ENCODE peak calls at places on chromosomes 3 and 15, in five cellular contexts. J is choroid plexus epithelial cell, S is AG04450, Q is sigmoid colon, T is IMR-90. M is an unnamed sample.

GRCh38 chr15:70775160-70775559 is 11.8 kb upstream of the UACA start:
- DNase-seq in J (peak), T (peak), S (no peak), Q (no peak), M (no peak)

GRCh38 chr3:149934524-149934923 is 36.2 kb downstream of the PFN2 start:
- DNase-seq in Q (peak), J (peak), T (peak), S (peak), M (peak)

GRCh38 chr3:46715507-46716175 is 2.0 kb downstream of the PRSS50 start:
- DNase-seq in J (no peak), Q (peak), S (no peak), T (no peak), M (no peak)

GRCh38 chr3:155097009-155097349 is 16.9 kb downstream of the MME start:
- DNase-seq in S (no peak), J (no peak), Q (no peak), T (no peak), M (no peak)

GRCh38 chr3:189507856-189508255 is 123.3 kb upstream of the TP63 start:
- DNase-seq in S (no peak), Q (no peak), J (no peak), T (no peak), M (no peak)

GRCh38 chr15:61115679-61116078 is 113.4 kb downstream of the RORA start:
- DNase-seq in T (peak), S (no peak), J (no peak), Q (no peak), M (no peak)

GRCh38 chr3:178291971-178292370 is 244.3 kb upstream of the KCNMB2 start:
- DNase-seq in J (no peak), Q (no peak), S (no peak), T (no peak), M (peak)

GRCh38 chr3:66080167-66080566 is 41.4 kb upstream of the MAGI1 start:
- DNase-seq in S (no peak), Q (no peak), T (no peak), J (no peak), M (no peak)

GRCh38 chr15:74489518-74490338 is 28.8 kb upstream of the UBL7 start:
- DNase-seq in S (no peak), T (peak), Q (no peak), J (peak), M (peak)

GRCh38 chr3:161548301-161548700 is 51.7 kb downstream of the OTOL1 start:
- DNase-seq in S (no peak), J (peak), T (no peak), Q (no peak), M (no peak)

GRCh38 chr15:79431636-79432344 is at the start of gene MINAR1:
- DNase-seq in T (peak), J (peak), S (no peak), Q (no peak), M (peak)

GRCh38 chr3:39388741-39389248 is 5.6 kb downstream of the SLC25A38 start:
- DNase-seq in Q (no peak), J (no peak), T (no peak), S (no peak), M (peak)

GRCh38 chr15:77537006-77537405 is 95.7 kb downstream of the LINGO1 start:
- DNase-seq in Q (peak), T (no peak), S (no peak), J (no peak), M (no peak)

GRCh38 chr3:31165399-31165860 is 271.0 kb upstream of the GADL1 start:
- DNase-seq in J (peak), T (peak), S (no peak), Q (no peak), M (no peak)

GRCh38 chr3:47083786-47084185 is 80.1 kb downstream of the SETD2 start:
- DNase-seq in T (no peak), Q (no peak), J (no peak), S (no peak), M (no peak)

GRCh38 chr3:116835658-116836057 is 126.1 kb downstream of the TUSC7 start:
- DNase-seq in Q (no peak), S (no peak), T (no peak), J (no peak), M (no peak)

GRCh38 chr3:25849641-25850040 is 59.8 kb downstream of the OXSM start:
- DNase-seq in J (peak), S (no peak), T (peak), Q (no peak), M (no peak)

GRCh38 chr3:61966200-61966599 is 404.8 kb downstream of the PTPRG start:
- DNase-seq in J (no peak), T (peak), Q (no peak), S (no peak), M (no peak)

GRCh38 chr15:74322558-74323180 is 44.8 kb downstream of the CYP11A1 start:
- DNase-seq in T (peak), J (peak), S (no peak), Q (peak), M (peak)

GRCh38 chr3:146227486-146227885 is 23.4 kb downstream of the PLSCR4 start:
- DNase-seq in T (no peak), S (no peak), J (no peak), Q (no peak), M (peak)

GRCh38 chr3:148227534-148227933 is 470.2 kb upstream of the AGTR1 start:
- DNase-seq in J (peak), T (peak), Q (no peak), S (peak), M (peak)

GRCh38 chr15:96365781-96366525 is 35.5 kb downstream of the NR2F2 start:
- DNase-seq in T (no peak), S (no peak), Q (no peak), J (no peak), M (no peak)

GRCh38 chr3:126146525-126147146 is 33.8 kb downstream of the ALDH1L1 start:
- DNase-seq in Q (peak), J (no peak), T (no peak), S (no peak), M (no peak)

GRCh38 chr3:194871143-194871863 is 185.6 kb downstream of the FAM43A start:
- DNase-seq in J (peak), S (peak), T (peak), Q (no peak), M (peak)

GRCh38 chr3:1183320-1184048 is 90.7 kb downstream of the CNTN6 start:
- DNase-seq in J (peak), Q (no peak), T (peak), S (no peak), M (peak)

GRCh38 chr3:53288214-53288613 is 32.4 kb upstream of the TKT start:
- DNase-seq in T (no peak), Q (no peak), S (no peak), J (no peak), M (no peak)

GRCh38 chr3:169760479-169760878 is 4.4 kb downstream of the TERC start:
- DNase-seq in J (peak), Q (no peak), S (no peak), T (peak), M (peak)

GRCh38 chr15:55917881-55918296 is 75.5 kb downstream of the NEDD4 start:
- DNase-seq in T (peak), J (peak), Q (no peak), S (peak), M (peak)

GRCh38 chr15:80099246-80099645 is 39.8 kb downstream of the ZFAND6 start:
- DNase-seq in Q (no peak), S (no peak), T (no peak), J (peak), M (peak)

GRCh38 chr3:67610458-67610857 is 44.0 kb downstream of the SUCLG2 start:
- DNase-seq in J (peak), Q (no peak), S (no peak), T (peak), M (peak)

GRCh38 chr15:60822403-60822802 is 343.5 kb upstream of the ICE2 start:
- DNase-seq in S (no peak), Q (no peak), J (no peak), T (no peak), M (no peak)

GRCh38 chr3:123522666-123523412 is 62.0 kb downstream of the HACD2 start:
- DNase-seq in Q (peak), J (no peak), S (no peak), T (no peak), M (no peak)

DNA sequence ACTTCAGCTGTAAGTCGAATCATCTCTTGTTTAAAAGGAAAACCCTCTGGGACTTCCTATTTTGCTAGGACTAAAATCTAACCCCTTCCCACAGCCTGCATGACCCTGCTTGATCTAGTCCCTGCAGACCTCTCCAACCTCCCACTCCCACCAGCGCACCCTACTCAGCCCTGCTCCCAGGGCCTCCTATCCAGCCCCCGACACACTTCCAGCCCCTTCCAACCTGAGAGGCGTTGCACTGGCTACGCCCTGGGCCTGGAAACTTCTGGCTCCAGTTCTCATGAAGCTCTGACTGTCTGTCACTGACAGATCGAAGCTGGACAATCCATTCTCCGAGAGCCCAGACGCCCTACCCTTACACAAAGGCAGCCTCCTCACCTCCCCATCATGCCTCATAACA is 21.8 kb downstream of the NTRK3 start:
- DNase-seq in J (no peak), Q (no peak), T (no peak), S (no peak), M (no peak)
- TF ChIP-seq CTCF in J (no peak), Q (no peak), T (no peak), S (no peak), M (no peak)

GRCh38 chr15:52784799-52785671 is 5.1 kb downstream of the ONECUT1 start:
- DNase-seq in S (no peak), Q (no peak), J (no peak), T (no peak), M (no peak)
- H3K4me3 ChIP-seq in S (no peak), Q (no peak), J (no peak), T (no peak), M (no peak)

GRCh38 chr15:40785814-40786213 is 16.0 kb downstream of the C15orf62 start:
- DNase-seq in S (no peak), J (peak), Q (no peak), T (peak), M (no peak)

GRCh38 chr15:40787991-40788390 is 18.2 kb downstream of the C15orf62 start:
- DNase-seq in S (no peak), J (no peak), Q (no peak), T (no peak), M (no peak)

GRCh38 chr15:40785158-40785557 is 15.4 kb downstream of the C15orf62 start:
- DNase-seq in Q (no peak), J (peak), S (no peak), T (no peak), M (no peak)

GRCh38 chr15:40787344-40787841 is 17.6 kb downstream of the C15orf62 start:
- DNase-seq in Q (peak), T (peak), J (peak), S (no peak), M (peak)

DNA sequence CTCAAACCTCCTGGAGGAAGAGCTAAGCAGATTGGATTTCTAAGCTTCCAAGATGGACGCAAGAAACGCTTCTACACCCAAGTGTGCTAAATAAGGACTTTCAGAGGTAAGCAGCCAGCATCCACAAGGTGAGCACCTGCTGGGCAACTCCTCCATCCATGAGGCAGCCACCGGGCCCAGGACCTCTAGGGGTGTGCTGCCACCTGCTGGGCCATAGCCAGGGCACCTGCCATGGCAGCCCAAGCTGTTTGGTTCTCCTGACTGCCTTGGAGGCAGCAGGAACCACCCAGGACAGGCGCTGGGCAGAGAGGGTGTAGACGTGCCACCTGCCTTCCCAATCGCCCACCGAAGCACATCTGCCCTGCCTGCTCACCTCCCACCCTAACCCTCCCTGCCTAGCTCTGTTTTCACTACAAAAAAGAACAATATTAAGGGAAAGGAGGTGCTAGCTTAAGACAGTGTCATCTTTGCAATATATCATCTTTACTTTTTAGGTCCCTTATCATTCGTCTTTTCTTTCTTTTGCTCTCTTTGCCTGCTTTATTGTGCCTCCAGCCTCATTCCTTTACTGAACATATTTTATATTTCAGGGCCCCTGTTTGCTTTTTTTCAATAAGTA is 12.9 kb downstream of the C15orf62 start:
- DNase-seq in J (peak), Q (no peak), T (no peak), S (no peak), M (peak)
- TF ChIP-seq CTCF in J (peak), Q (peak), T (peak), S (peak), M (peak)

DNA sequence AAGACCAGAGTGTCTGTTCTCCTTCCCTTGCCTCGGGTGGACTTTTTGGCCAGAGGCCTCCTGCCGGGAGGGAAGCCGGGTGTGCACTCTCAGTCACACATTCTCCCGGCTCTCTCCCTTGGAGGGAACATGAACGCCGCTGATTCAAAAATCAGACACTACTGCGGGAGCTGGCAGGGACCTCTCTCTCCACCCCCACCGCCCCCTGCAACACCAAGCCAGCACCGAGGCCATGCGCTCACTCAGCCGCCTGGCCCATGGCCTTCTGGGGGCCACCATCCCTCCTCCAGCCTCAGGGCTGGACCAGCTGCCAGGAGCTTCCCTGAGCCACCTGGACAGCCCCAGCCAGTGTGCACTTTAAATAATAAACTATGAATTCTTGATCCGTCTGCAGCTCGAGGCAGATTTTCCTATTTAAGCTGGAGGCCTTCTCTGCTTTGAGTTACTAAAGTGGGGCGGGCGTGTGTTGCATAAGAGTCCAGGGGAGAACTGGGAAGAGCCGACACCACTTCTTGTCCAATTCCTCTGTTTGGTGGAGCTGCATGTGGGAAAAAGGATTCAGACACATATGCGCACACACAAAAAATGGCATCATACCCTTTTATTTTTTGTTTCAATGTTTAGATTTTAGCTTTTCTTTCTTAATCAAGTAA is 30.6 kb downstream of the ADAMTS17 start:
- DNase-seq in J (no peak), Q (peak), T (no peak), S (no peak), M (no peak)
- H3K4me3 ChIP-seq in J (no peak), Q (no peak), T (no peak), S (no peak), M (no peak)

GRCh38 chr15:53359038-53359437 is 400.4 kb downstream of the WDR72 start:
- DNase-seq in Q (no peak), J (no peak), S (no peak), T (no peak), M (no peak)
- TF ChIP-seq CTCF in Q (no peak), J (no peak), S (no peak), T (no peak), M (no peak)

DNA sequence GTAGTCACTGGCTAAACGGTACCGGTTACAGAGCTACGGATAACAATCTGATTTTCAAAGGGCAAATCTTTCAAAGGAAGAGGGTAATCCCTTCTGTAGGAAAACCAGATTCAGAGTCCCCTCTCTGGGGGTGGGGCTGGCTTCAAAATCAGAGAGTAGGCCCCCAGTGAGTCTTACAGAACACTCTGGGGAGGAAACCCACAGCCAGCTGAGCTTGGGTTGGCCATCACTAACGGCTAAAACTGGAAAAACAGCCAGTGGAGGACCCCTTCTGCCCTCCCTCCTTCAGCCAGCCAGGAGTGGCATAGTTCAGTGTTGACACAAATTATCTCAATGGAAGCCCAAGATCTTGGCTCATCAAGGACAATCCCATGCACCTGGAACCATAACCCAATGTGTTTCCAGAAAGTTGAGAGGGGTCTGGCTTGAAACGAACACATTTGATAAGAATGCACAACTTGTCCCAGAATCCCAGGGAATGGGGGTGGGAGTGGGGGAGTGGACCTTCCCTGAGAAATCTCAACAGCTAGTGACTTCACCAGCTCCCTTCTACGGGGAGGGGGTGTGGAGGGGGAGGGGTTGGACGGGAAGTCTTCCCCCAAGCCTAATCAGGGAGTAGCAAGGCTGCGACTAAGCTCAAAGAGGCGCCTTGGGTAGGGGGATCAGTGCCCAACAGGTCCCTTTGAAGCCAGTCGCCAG is 1.0 kb downstream of the RASL12 start:
- DNase-seq in S (no peak), Q (peak), J (no peak), T (no peak), M (no peak)
- H3K4me3 ChIP-seq in S (peak), Q (peak), J (no peak), T (no peak), M (peak)

DNA sequence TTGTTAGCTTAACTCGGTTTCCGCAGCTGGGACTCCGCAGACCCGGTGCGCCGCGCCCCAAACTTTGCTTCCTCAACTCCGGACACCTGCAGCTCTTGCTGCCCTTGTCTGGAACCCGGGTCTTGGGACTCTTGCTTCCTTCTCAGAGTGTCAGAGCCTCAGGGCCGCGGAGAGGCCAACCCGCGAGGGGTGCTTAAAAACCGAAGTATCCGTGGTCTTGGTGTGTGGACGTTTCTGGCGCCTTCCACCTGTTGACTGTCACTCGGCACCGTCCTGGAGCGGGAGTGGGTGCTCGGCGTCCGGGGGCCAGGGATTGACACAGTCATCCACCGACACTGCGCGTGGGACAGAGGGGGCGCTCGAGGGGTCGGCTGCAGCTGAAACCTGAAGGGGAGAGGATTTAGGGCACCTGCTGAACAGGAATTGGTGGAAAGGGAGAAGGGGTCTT is 386 bp downstream of the SQOR start:
- DNase-seq in J (peak), Q (peak), T (no peak), S (no peak), M (no peak)
- TF ChIP-seq CTCF in J (peak), Q (peak), T (peak), S (peak), M (peak)

DNA sequence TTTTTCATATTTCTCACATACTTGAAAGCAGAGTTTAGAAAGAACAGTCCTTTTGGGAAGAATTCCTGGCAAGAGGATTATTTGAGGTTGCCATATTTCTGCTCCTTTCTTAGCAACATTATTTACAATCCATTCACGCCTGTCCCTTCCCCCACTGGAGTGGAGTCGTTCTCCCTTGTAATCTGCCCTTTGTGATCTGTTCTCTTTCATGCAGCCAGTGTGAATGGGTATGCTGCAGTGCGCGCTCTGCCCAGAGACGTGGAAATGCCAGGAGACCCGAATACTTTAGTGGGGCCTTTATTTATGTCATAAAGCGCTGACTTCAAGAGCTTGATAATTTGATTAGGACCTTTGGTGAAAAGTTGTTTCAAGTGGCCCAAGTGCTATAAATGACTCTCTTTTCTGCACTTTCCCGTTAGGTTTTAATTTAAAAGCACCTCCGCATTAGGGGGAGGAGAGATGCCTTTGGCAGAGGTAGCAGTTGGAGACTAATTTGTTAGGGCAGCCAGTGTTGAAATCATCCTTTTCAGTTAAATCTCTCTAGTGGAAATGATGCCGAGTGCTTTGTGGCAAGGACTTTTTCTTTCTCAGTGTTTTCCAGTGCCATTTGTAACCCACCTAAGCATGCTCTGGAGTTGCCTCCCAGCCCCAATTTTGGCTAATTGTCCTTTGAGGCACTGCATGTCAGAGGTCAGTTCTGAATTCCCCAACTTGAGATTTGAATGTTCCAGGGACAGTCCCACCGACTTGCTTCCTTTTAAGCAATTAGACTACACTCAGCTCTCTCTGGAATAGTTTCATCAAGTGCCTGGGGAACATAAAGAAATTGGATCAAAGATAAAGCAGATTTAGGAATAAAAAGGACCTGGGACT is 52.5 kb downstream of the PSMD6 start:
- DNase-seq in J (no peak), S (no peak), Q (no peak), T (no peak), M (no peak)
- H3K4me3 ChIP-seq in J (no peak), S (no peak), Q (peak), T (no peak), M (no peak)

GRCh38 chr3:48598323-48599076 is 3.4 kb upstream of the COL7A1 start:
- DNase-seq in T (peak), S (peak), J (peak), Q (no peak), M (peak)
- TF ChIP-seq CTCF in T (no peak), S (no peak), J (no peak), Q (no peak), M (peak)